ENCODE peak calls at places on chromosomes 11 and 22, in ten cellular contexts. X is ascending aorta, Z is bronchial epithelial cell, Y is cardiac muscle cell, N is tibial nerve, C is OCI-LY7, U is uterus, A is brain microvascular endothelial cell, J is AG09309, L is AG10803. P is an unnamed sample.

GRCh38 chr22:49206281-49206680 is 621.4 kb downstream of the BRD1 start:
- DNase-seq in X (no peak), Z (no peak), Y (no peak), N (no peak), C (no peak), U (peak; percentile 1), A (no peak), J (no peak), L (no peak), P (no peak)

GRCh38 chr22:50252081-50253045 is 1.3 kb upstream of the HDAC10 start:
- DNase-seq in X (no peak), Z (peak; percentile 49), Y (peak; percentile 68), N (peak; percentile 80), C (peak; percentile 68), U (peak; percentile 75), A (peak; percentile 55), J (no peak), L (peak; percentile 62), P (peak; percentile 65)

GRCh38 chr11:2537896-2538855 is 93.4 kb downstream of the KCNQ1 start:
- DNase-seq in X (no peak), Z (no peak), Y (no peak), N (no peak), C (no peak), U (no peak), A (no peak), J (no peak), L (no peak), P (no peak)

GRCh38 chr22:41197808-41198585 is 7.1 kb upstream of the L3MBTL2 start:
- DNase-seq in X (no peak), Z (peak; percentile 30), Y (peak; percentile 41), N (no peak), C (peak; percentile 47), U (no peak), A (no peak), J (no peak), L (no peak), P (peak; percentile 32)

GRCh38 chr11:46309669-46310288 is 32.3 kb downstream of the CREB3L1 start:
- DNase-seq in X (no peak), Z (peak; percentile 38), Y (no peak), N (no peak), C (peak; percentile 40), U (no peak), A (no peak), J (no peak), L (no peak), P (no peak)

GRCh38 chr11:36162909-36163434 is 126.3 kb downstream of the COMMD9 start:
- DNase-seq in X (no peak), Z (no peak), Y (no peak), N (no peak), C (no peak), U (no peak), A (no peak), J (no peak), L (no peak), P (peak; percentile 62)

GRCh38 chr22:37051629-37052385 is at the start of gene KCTD17:
- DNase-seq in X (no peak), Z (peak; percentile 27), Y (peak; percentile 69), N (peak; percentile 30), C (peak; percentile 83), U (peak; percentile 63), A (peak; percentile 52), J (no peak), L (peak; percentile 60), P (peak; percentile 51)

GRCh38 chr11:26522912-26523610 is 49.0 kb downstream of the MUC15 start:
- DNase-seq in X (no peak), Z (peak; percentile 63), Y (no peak), N (no peak), C (peak; percentile 28), U (no peak), A (peak; percentile 7), J (no peak), L (peak; percentile 18), P (peak; percentile 17)

GRCh38 chr11:106464728-106465127 is 387.3 kb downstream of the AASDHPPT start:
- DNase-seq in X (no peak), Z (peak; percentile 68), Y (no peak), N (no peak), C (no peak), U (no peak), A (no peak), J (no peak), L (no peak), P (no peak)

GRCh38 chr11:86538223-86538548 is 134.2 kb downstream of the ME3 start:
- DNase-seq in X (no peak), Z (no peak), Y (no peak), N (no peak), C (no peak), U (no peak), A (no peak), J (no peak), L (no peak), P (no peak)

DNA sequence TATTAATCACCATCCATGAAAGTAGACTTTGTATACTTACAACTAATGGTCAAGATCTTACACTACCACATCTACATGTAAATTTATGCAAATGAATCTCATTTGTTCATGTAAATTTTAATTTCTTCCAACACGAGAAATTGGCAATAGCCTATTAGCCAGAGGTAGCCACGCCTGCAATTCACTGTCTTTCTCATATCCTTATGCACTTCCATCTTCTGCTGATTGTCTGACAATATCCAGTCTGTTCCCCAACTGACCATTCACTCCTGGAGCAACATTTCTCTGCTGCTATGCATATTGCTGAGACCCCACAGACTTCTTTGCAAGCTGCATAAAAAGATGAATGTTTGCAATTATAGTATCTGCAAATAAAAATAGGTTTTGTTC is 2.5 kb downstream of the NNMT start:
- DNase-seq in X (no peak), Z (no peak), Y (no peak), N (no peak), C (no peak), U (no peak), A (no peak), J (no peak), L (no peak), P (peak; percentile 60)
- H3K4me3 ChIP-seq in X (peak overlapping the region; percentile 47), Z (no peak overlapping the region), Y (no peak overlapping the region), N (peak overlapping the region; percentile 36), C (no peak overlapping the region), U (peak overlapping the region; percentile 18), A (peak overlapping the region; percentile 68), J (peak overlapping the region; percentile 43), L (peak overlapping the region; percentile 81), P (peak overlapping the region; percentile 87)

GRCh38 chr22:46081036-46081830 is 69.1 kb upstream of the PPARA start:
- DNase-seq in X (no peak), Z (no peak), Y (no peak), N (no peak), C (no peak), U (peak; percentile 46), A (no peak), J (no peak), L (no peak), P (peak; percentile 43)

GRCh38 chr22:46078241-46079092 is 71.9 kb upstream of the PPARA start:
- DNase-seq in X (peak; percentile 8), Z (no peak), Y (no peak), N (no peak), C (no peak), U (peak; percentile 85), A (no peak), J (peak; percentile 69), L (peak; percentile 89), P (peak; percentile 90)

GRCh38 chr22:46079861-46080821 is 70.2 kb upstream of the PPARA start:
- DNase-seq in X (peak; percentile 71), Z (no peak), Y (no peak), N (peak; percentile 78), C (no peak), U (peak; percentile 89), A (no peak), J (peak; percentile 80), L (peak; percentile 95), P (peak; percentile 90)

GRCh38 chr22:46077669-46078099 is 72.6 kb upstream of the PPARA start:
- DNase-seq in X (peak; percentile 5), Z (no peak), Y (no peak), N (no peak), C (no peak), U (peak; percentile 54), A (no peak), J (no peak), L (peak; percentile 48), P (peak; percentile 56)

GRCh38 chr22:46079093-46079860 is 71.0 kb upstream of the PPARA start:
- DNase-seq in X (no peak), Z (no peak), Y (no peak), N (no peak), C (no peak), U (peak; percentile 39), A (no peak), J (no peak), L (no peak), P (no peak)
- H3K4me3 ChIP-seq in X (peak overlapping the region; percentile 89), Z (no peak overlapping the region), Y (no peak overlapping the region), N (peak overlapping the region; percentile 85), C (no peak overlapping the region), U (peak overlapping the region; percentile 88), A (peak overlapping the region; percentile 73), J (peak overlapping the region; percentile 96), L (peak overlapping the region; percentile 98), P (peak overlapping the region; percentile 98)

DNA sequence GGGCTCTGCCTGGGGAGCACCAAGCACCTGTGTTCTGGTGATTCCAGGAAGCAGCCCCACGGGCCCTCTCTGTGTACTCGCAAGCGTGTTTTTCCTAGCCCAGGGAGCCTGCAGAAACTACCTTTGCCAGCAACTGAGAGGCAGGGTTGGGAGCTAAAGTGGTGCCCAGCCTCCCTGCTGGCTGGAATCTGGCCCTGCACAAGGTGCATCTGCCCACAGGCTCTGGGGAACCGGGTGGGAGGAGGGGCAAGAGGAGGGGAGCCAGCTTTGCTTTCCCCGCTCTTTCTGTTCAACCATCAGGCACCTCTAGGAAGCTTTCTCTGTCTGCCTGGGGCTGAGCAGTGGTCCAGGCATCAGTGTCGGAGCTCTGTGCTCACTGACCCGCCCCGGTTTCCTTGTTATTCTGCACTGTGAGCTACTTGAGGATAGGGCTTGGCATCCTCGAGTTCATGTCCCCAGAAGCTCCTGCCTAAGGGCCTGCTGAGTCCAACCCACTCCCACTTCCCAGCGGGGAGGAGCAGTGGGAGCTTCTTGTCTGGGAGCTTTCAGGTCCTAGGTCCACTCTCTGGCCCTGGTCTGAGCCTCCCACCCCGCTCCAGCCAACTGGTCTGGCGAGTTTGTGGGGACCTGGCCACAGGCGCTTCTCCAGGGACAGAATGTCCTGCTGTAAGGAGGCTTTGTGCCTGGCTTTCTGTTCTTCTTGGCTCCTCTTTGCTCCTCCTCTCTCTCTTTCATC is 14.9 kb downstream of the DAGLA start:
- DNase-seq in X (no peak), Z (no peak), Y (peak; percentile 36), N (no peak), C (no peak), U (peak; percentile 62), A (no peak), J (no peak), L (no peak), P (no peak)
- H3K4me3 ChIP-seq in X (no peak overlapping the region), Z (no peak overlapping the region), Y (no peak overlapping the region), N (peak overlapping the region; percentile 11), C (no peak overlapping the region), U (no peak overlapping the region), A (no peak overlapping the region), J (no peak overlapping the region), L (no peak overlapping the region), P (no peak overlapping the region)

DNA sequence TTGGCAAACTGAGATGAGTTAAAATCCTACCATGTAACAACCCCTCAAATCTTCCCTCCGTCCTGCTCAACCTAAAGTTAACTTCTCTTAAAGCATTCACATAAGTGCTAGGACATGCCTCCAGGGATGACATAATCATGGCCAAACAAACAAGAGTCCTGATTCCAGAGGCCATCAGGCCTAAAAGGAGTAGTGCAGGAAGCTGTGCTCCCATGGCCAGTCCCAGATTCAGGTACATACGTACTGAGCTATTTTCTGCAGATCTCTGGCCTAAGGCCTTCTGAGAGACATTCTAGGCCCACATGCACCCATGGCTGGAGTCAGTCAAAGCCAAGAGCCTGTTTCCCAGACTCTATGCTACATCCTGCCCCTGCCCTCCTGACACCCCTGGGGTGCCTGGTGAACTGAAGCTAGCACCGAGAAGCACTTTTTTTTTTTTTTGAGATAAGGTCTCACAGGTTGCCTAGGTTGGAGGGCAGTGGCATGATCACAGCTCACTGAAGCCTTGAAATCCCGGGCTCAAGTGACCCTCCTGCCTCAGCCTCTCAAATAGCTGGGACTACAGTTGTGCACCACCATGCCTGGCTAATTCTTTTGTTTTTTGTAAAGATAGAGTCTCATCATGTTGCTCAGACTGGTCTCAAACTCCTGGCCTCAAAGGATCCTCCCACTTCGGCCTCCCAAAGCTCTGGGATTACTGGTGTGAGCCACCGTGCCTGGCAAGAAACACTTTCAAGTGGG is 586 bp downstream of the CD3D start:
- DNase-seq in X (no peak), Z (peak; percentile 41), Y (no peak), N (no peak), C (no peak), U (no peak), A (no peak), J (no peak), L (no peak), P (no peak)
- H3K4me3 ChIP-seq in X (no peak overlapping the region), Z (no peak overlapping the region), Y (no peak overlapping the region), N (peak overlapping the region; percentile 3), C (no peak overlapping the region), U (no peak overlapping the region), A (no peak overlapping the region), J (no peak overlapping the region), L (no peak overlapping the region), P (no peak overlapping the region)

P was measured in fibroblast of the aortic adventitia.